ENCODE peak calls at places on chromosomes 3 and 15, in seven cellular contexts. M is neural progenitor cell, K is fibroblast of lung, N is neuronal stem cell, E is H9, R is H1, S is GM23248. T is an unnamed sample. For H3K4me1, the result is how much of the 10 kb centered on the place peaks cover.

GRCh38 chr3:155815030-155815429 is 9.0 kb upstream of the C3orf33 start:
- DNase-seq in M (no peak), N (no peak), K (no peak), S (no peak), E (no peak), R (no peak), T (no peak)

GRCh38 chr3:149468504-149469212 is 5.8 kb upstream of the TM4SF4 start:
- DNase-seq in K (peak), M (no peak), S (no peak), R (no peak), E (no peak), N (no peak), T (no peak)

GRCh38 chr15:82046668-82047492 is 1.1 kb upstream of the MEX3B start:
- DNase-seq in K (peak), S (peak), M (peak), E (peak), R (peak), N (peak), T (peak)

GRCh38 chr3:25453521-25454410 is 25.7 kb downstream of the RARB start:
- DNase-seq in M (no peak), N (no peak), K (peak), R (no peak), E (no peak), S (peak), T (no peak)

GRCh38 chr3:126927846-126928245 is 55.1 kb upstream of the PLXNA1 start:
- DNase-seq in K (no peak), R (no peak), N (no peak), S (no peak), E (no peak), M (no peak), T (peak)

GRCh38 chr3:167729591-167729990 is 5.1 kb downstream of the PDCD10 start:
- DNase-seq in R (no peak), N (no peak), E (no peak), S (peak), M (no peak), K (peak), T (no peak)

GRCh38 chr3:181844227-181844626 is 132.5 kb downstream of the SOX2 start:
- DNase-seq in M (peak), K (no peak), S (no peak), E (no peak), N (peak), R (no peak), T (no peak)

GRCh38 chr3:99119312-99119810 is 217.9 kb upstream of the DCBLD2 start:
- DNase-seq in M (no peak), E (no peak), R (no peak), K (peak), S (peak), N (no peak), T (peak)

GRCh38 chr3:130975251-130975650 is 51.4 kb downstream of the ASTE1 start:
- DNase-seq in N (no peak), S (no peak), K (no peak), E (no peak), M (no peak), R (no peak), T (no peak)

GRCh38 chr3:182969277-182969676 is 11.1 kb downstream of the DCUN1D1 start:
- DNase-seq in E (no peak), S (peak), K (peak), M (no peak), N (no peak), R (no peak), T (peak)

GRCh38 chr3:37491776-37492175 is 317.4 kb upstream of the LRRFIP2 start:
- DNase-seq in R (no peak), S (peak), E (no peak), M (no peak), K (no peak), N (no peak), T (no peak)

GRCh38 chr15:89899303-89899946 is 5.6 kb upstream of the AP3S2 start:
- DNase-seq in K (no peak), N (no peak), R (no peak), M (no peak), E (no peak), S (no peak), T (no peak)

GRCh38 chr3:14252321-14253021 is 73.9 kb downstream of the LSM3 start:
- DNase-seq in S (no peak), K (no peak), M (no peak), R (no peak), N (no peak), E (no peak), T (no peak)

GRCh38 chr3:43789028-43789427 is 98.3 kb downstream of the ABHD5 start:
- DNase-seq in M (no peak), R (no peak), N (no peak), K (no peak), S (no peak), E (peak), T (no peak)

GRCh38 chr15:62103431-62103830 is 36.7 kb downstream of the C2CD4A start:
- DNase-seq in R (no peak), S (no peak), M (no peak), K (no peak), E (no peak), N (no peak), T (no peak)

GRCh38 chr3:39343076-39343717 is 13.7 kb downstream of the CCR8 start:
- DNase-seq in K (no peak), R (no peak), E (no peak), N (no peak), M (no peak), S (no peak), T (peak)

GRCh38 chr3:48294611-48295263 is 38.7 kb downstream of the SPINK8 start:
- DNase-seq in K (no peak), E (no peak), R (no peak), S (no peak), M (no peak), N (no peak), T (no peak)

GRCh38 chr3:52650437-52650836 is 35.3 kb downstream of the PBRM1 start:
- DNase-seq in R (no peak), E (no peak), S (no peak), M (no peak), N (no peak), K (no peak), T (no peak)

GRCh38 chr3:161197855-161198836 is 23.0 kb upstream of the NMD3 start:
- DNase-seq in E (no peak), R (no peak), M (no peak), S (no peak), K (no peak), N (no peak), T (peak)

GRCh38 chr15:73599934-73600333 is 33.3 kb downstream of the NPTN start:
- DNase-seq in N (no peak), K (no peak), M (no peak), S (peak), E (no peak), R (no peak), T (peak)

GRCh38 chr3:10806001-10806400 is 10.0 kb upstream of the SLC6A11 start:
- DNase-seq in R (no peak), S (no peak), N (no peak), E (no peak), K (no peak), M (no peak), T (no peak)

GRCh38 chr3:193812791-193813505 is 219.9 kb downstream of the OPA1 start:
- DNase-seq in M (no peak), E (peak), K (no peak), N (no peak), R (peak), S (no peak), T (no peak)

GRCh38 chr15:65164139-65164538 is 21.0 kb downstream of the CLPX start:
- DNase-seq in N (no peak), S (no peak), R (no peak), E (no peak), M (no peak), K (no peak), T (no peak)

GRCh38 chr3:170717410-170718402 is 131.8 kb upstream of the SLC7A14 start:
- DNase-seq in S (peak), R (no peak), E (no peak), N (no peak), K (peak), M (no peak), T (peak)

GRCh38 chr3:149638401-149639092 is 19.3 kb downstream of the WWTR1 start:
- DNase-seq in N (no peak), M (no peak), S (peak), E (no peak), R (no peak), K (peak), T (no peak)

GRCh38 chr3:190041333-190042041 is 79.2 kb downstream of the P3H2 start:
- DNase-seq in N (no peak), R (peak), E (peak), M (peak), K (peak), S (no peak), T (no peak)

GRCh38 chr15:80404719-80405553 is 754 bp downstream of the ARNT2 start:
- DNase-seq in K (no peak), E (peak), S (no peak), R (no peak), N (peak), M (peak), T (no peak)

GRCh38 chr15:80405970-80406369 is 1.8 kb downstream of the ARNT2 start:
- DNase-seq in S (no peak), N (no peak), K (no peak), M (no peak), R (no peak), E (no peak), T (no peak)

GRCh38 chr15:80405554-80405850 is 1.3 kb downstream of the ARNT2 start:
- DNase-seq in R (no peak), K (no peak), S (no peak), N (no peak), E (no peak), M (no peak), T (no peak)

GRCh38 chr15:80403712-80404056 is 498 bp upstream of the ARNT2 start:
- DNase-seq in K (no peak), R (no peak), E (peak), S (no peak), M (peak), N (peak), T (no peak)

GRCh38 chr15:80404057-80404718 is at the start of gene ARNT2:
- DNase-seq in E (peak), R (no peak), N (peak), K (no peak), M (peak), S (peak), T (no peak)
- H3K9ac ChIP-seq in E (peak), R (peak), N (peak), K (peak), M (peak), S (peak), T (no peak)

DNA sequence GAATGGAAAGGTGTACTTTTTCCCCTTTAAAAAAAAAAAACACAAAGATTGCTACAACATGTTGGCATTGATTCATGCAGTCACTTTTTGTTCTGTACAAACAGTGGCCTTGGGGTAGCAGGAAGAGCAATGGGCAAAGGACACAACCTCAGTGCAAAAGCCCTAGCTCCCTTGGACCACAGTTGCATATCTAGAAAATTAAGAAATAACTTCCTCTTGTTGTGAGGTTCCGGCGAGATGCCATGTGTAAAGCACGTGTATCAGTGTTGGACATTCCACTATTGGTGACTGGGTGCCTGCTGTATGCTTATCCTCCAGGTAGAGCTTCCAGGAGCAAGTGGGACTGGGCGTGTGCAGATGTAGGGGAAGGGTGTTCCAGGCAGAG is 164.5 kb downstream of the THSD4 start:
- DNase-seq in E (no peak), R (no peak), S (peak), N (no peak), M (no peak), K (no peak), T (no peak)
- H3K4me1 ChIP-seq in E (under half), R (under half), S (half or more), N (under half), M (under half), K (under half), T (half or more)

DNA sequence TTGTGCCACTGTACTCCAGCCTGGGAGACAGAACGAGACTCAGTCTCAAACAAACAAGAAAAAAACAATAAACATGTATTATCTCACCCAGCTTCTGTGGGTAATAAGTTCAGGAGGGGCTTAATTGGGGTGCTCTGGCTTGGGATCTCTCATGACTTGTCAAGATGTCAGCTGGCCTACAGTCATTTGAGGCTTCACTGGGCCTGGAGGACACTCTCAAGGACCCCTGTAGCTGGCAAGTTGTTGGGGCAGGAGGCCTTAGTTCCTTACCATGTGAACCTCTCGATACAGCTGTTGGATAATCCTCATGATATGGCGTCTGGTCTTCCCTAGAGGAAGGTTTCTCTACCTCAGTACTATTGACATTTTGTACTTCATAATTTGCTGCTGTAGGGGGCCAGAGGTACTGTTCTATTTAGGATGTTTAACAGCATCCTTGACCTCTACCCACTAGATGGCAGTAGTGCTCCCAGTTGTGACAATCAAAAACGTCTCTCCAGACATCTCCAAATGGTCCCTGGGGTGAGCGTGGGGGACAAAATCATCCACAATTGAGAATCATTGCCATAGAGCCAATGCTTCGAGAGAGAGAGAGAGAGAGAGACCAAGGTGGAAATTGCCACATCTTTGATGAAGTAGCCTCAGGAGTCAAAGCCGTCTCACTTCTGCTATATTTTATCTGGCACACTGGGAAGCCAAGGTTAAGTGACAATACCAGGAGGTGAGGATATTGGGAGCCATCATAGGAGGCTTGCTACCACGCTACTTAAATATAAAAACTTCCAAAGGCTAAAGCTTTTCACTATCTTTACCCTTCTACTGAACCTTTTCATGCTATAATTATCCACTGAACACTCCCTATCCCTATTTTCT is 23.9 kb upstream of the SLTM start:
- DNase-seq in R (no peak), M (peak), K (peak), E (peak), S (peak), N (peak), T (peak)
- H3K4me2 ChIP-seq in R (no peak), M (no peak), K (no peak), E (no peak), S (no peak), N (peak), T (peak)

GRCh38 chr3:50502584-50503423 is 630 bp downstream of the CACNA2D2 start:
- DNase-seq in K (no peak), M (peak), N (peak), E (peak), S (peak), R (no peak), T (no peak)

GRCh38 chr3:50502225-50502583 is 1.2 kb downstream of the CACNA2D2 start:
- DNase-seq in S (no peak), E (no peak), N (no peak), R (no peak), M (peak), K (no peak), T (no peak)

GRCh38 chr3:50504681-50505080 is 1.2 kb upstream of the CACNA2D2 start:
- DNase-seq in E (no peak), R (no peak), N (no peak), K (no peak), M (no peak), S (no peak), T (no peak)

GRCh38 chr3:50503947-50504346 is 513 bp upstream of the CACNA2D2 start:
- DNase-seq in M (no peak), R (no peak), E (no peak), N (no peak), K (no peak), S (no peak), T (no peak)

DNA sequence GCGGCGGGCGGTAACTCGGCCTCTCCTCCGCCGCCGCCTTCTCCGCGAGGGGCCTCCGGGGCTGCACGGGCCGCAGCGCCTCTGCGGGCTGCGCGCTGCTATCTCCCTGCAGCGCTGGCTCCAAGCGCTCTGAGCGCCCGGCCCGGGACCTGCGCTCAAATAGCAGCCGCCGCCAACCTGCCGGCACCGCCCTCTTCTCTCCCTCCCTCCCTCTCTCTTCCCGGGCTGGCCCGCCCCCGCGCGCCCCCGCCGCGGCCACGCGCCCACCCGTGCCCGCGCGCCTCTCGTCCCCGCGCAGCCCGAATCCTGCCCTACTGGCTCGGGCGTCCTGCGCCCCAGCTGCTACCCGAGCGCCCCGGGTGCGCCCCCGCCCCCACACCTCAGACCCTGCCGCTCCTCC is at the start of gene CACNA2D2:
- DNase-seq in R (no peak), S (peak), N (peak), E (peak), M (peak), K (no peak), T (peak)
- H3K9ac ChIP-seq in R (peak), S (no peak), N (peak), E (no peak), M (peak), K (no peak), T (no peak)

T was measured in PC-3.